ENCODE peak calls at places on chromosome 18, in six cellular contexts. D, B, K, G, Z and J are unnamed samples.

GRCh38 chr18:48105317-48105716 is 174.9 kb upstream of the SMAD2 start:
- DNase-seq in D (no peak), B (no peak), K (no peak), G (no peak), Z (no peak), J (no peak)

GRCh38 chr18:74139888-74140287 is 7.7 kb downstream of the FBXO15 start:
- DNase-seq in D (no peak), B (no peak), K (no peak), G (no peak), Z (no peak), J (no peak)

GRCh38 chr18:47050468-47050867 is 15.0 kb upstream of the ELOA2 start:
- DNase-seq in D (peak), B (no peak), K (no peak), G (no peak), Z (no peak), J (no peak)

GRCh38 chr18:36950282-36950681 is 121.4 kb downstream of the KIAA1328 start:
- DNase-seq in D (no peak), B (no peak), K (no peak), G (no peak), Z (no peak), J (no peak)

GRCh38 chr18:65227970-65228369 is 522.8 kb upstream of the CDH7 start:
- DNase-seq in D (no peak), B (no peak), K (no peak), G (no peak), Z (no peak), J (no peak)

GRCh38 chr18:55354795-55355194 is 233.2 kb downstream of the TCF4 start:
- DNase-seq in D (no peak), B (no peak), K (no peak), G (no peak), Z (no peak), J (no peak)

GRCh38 chr18:42113529-42114191 is 158.6 kb downstream of the PIK3C3 start:
- DNase-seq in D (no peak), B (no peak), K (no peak), G (no peak), Z (no peak), J (no peak)

GRCh38 chr18:58087928-58088722 is 44.1 kb downstream of the NEDD4L start:
- DNase-seq in D (no peak), B (no peak), K (peak), G (peak), Z (peak), J (no peak)

GRCh38 chr18:9731380-9731779 is 23.3 kb downstream of the RAB31 start:
- DNase-seq in D (no peak), B (no peak), K (no peak), G (no peak), Z (no peak), J (peak)

GRCh38 chr18:68520406-68521075 is 194.4 kb downstream of the TMX3 start:
- DNase-seq in D (no peak), B (no peak), K (no peak), G (no peak), Z (no peak), J (no peak)

GRCh38 chr18:24959100-24959499 is 392.9 kb downstream of the ZNF521 start:
- DNase-seq in D (no peak), B (no peak), K (no peak), G (no peak), Z (no peak), J (no peak)

GRCh38 chr18:77170850-77171410 is 38.3 kb upstream of the MBP start:
- DNase-seq in D (no peak), B (no peak), K (no peak), G (no peak), Z (no peak), J (no peak)

GRCh38 chr18:9260388-9261380 is 73.9 kb upstream of the TWSG1 start:
- DNase-seq in D (no peak), B (no peak), K (no peak), G (no peak), Z (no peak), J (no peak)

GRCh38 chr18:68494802-68495560 is 219.9 kb downstream of the TMX3 start:
- DNase-seq in D (no peak), B (no peak), K (no peak), G (no peak), Z (no peak), J (no peak)

GRCh38 chr18:58202406-58202730 is 158.3 kb downstream of the NEDD4L start:
- DNase-seq in D (no peak), B (no peak), K (peak), G (peak), Z (no peak), J (no peak)

GRCh38 chr18:21960189-21960588 is 209.2 kb upstream of the GATA6 start:
- DNase-seq in D (no peak), B (no peak), K (no peak), G (no peak), Z (no peak), J (no peak)

GRCh38 chr18:50757358-50757757 is 62.5 kb downstream of the MRO start:
- DNase-seq in D (no peak), B (no peak), K (no peak), G (peak), Z (no peak), J (no peak)

GRCh38 chr18:8898990-8899389 is 193.6 kb downstream of the MTCL1 start:
- DNase-seq in D (no peak), B (no peak), K (no peak), G (no peak), Z (no peak), J (no peak)

GRCh38 chr18:8107426-8107825 is 501.8 kb upstream of the RAB12 start:
- DNase-seq in D (no peak), B (no peak), K (no peak), G (no peak), Z (no peak), J (no peak)

GRCh38 chr18:33201509-33201926 is 239.0 kb downstream of the CCDC178 start:
- DNase-seq in D (peak), B (no peak), K (no peak), G (peak), Z (no peak), J (no peak)

GRCh38 chr18:59220784-59221765 is 1.1 kb downstream of the GRP start:
- DNase-seq in D (no peak), B (no peak), K (no peak), G (no peak), Z (no peak), J (no peak)

GRCh38 chr18:49648811-49649210 is 87.0 kb downstream of the LIPG start:
- DNase-seq in D (no peak), B (no peak), K (no peak), G (no peak), Z (no peak), J (no peak)

GRCh38 chr18:41985914-41986313 is 30.9 kb downstream of the PIK3C3 start:
- DNase-seq in D (no peak), B (no peak), K (no peak), G (no peak), Z (no peak), J (no peak)

GRCh38 chr18:58447342-58448190 is 181.3 kb downstream of the ALPK2 start:
- DNase-seq in D (no peak), B (no peak), K (no peak), G (no peak), Z (no peak), J (no peak)

DNA sequence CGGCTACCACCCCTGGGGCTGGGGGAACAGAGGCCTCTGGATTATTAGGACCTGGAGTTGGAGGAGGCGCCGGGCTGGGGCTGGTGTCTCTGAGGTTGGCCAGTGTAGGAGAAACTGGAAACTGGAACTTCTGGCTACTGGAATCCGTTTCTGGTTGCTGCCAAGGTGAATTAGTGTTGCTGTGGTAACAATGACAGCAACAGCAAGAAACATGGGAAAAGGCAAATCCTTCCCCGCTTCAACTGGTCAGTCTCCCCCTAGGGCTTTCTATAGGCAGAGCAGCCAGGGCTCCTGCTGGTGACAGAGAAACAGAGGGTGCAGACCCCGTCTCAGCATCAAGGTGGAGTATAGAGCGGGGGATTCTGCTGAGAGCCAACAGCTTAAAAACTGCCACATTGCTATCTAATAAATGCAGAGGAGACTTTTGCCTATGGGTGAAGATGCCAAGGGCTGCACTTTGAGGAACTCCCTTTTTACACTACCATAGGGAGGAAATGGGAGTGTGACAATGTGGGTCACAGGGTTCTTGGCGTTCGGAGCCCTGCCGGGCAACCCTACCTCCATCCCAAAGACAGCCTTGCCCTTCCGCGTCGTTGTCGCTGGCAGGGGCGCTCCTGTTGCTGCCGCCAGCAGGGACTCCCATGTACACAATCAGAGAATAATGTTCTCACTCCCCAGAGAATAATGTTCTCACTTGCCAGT is 81.4 kb upstream of the CABLES1 start:
- DNase-seq in D (peak), B (no peak), K (no peak), G (no peak), Z (peak), J (no peak)
- TF ChIP-seq CTCF in D (no peak), B (no peak), K (no peak), G (no peak), Z (no peak), J (no peak)

GRCh38 chr18:79411614-79412526 is 16.1 kb downstream of the NFATC1 start:
- DNase-seq in D (peak), B (no peak), K (no peak), G (no peak), Z (no peak), J (no peak)
- TF ChIP-seq POLR2AphosphoS5 in D (no peak), B (no peak), K (no peak), G (no peak), Z (no peak), J (no peak)

DNA sequence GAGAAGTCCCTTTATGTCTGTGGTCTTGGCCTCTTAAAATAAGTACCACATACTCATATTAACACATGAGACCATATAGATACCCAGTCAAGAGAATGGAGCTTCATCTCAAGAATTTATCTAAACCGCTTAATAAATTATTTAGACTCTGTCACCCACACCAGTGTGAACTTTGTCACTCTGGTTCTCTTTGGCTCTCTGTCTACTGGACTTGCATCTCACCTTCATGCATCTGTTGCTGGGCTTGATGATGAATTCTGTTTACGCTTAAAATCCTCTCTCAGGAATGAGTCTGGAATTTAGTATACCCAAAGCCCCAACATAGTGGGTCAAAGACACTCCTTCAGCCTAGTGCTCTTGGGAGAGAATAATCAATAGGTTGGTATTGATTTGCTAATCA is 73.9 kb downstream of the SETBP1 start:
- DNase-seq in D (no peak), B (no peak), K (no peak), G (no peak), Z (no peak), J (no peak)
- TF ChIP-seq POLR2A in D (no peak), B (no peak), K (no peak), G (no peak), Z (no peak), J (no peak)

GRCh38 chr18:34834897-34835296 is 124.8 kb downstream of the DTNA start:
- DNase-seq in D (no peak), B (no peak), K (no peak), G (no peak), Z (no peak), J (no peak)
- TF ChIP-seq CTCF in D (no peak), B (no peak), K (no peak), G (no peak), Z (no peak), J (no peak)

GRCh38 chr18:3245853-3246635 is 1.6 kb upstream of the MYL12A start:
- DNase-seq in D (peak), B (no peak), K (peak), G (peak), Z (peak), J (no peak)
- TF ChIP-seq POLR2AphosphoS5 in D (no peak), B (peak), K (peak), G (no peak), Z (peak), J (peak)

DNA sequence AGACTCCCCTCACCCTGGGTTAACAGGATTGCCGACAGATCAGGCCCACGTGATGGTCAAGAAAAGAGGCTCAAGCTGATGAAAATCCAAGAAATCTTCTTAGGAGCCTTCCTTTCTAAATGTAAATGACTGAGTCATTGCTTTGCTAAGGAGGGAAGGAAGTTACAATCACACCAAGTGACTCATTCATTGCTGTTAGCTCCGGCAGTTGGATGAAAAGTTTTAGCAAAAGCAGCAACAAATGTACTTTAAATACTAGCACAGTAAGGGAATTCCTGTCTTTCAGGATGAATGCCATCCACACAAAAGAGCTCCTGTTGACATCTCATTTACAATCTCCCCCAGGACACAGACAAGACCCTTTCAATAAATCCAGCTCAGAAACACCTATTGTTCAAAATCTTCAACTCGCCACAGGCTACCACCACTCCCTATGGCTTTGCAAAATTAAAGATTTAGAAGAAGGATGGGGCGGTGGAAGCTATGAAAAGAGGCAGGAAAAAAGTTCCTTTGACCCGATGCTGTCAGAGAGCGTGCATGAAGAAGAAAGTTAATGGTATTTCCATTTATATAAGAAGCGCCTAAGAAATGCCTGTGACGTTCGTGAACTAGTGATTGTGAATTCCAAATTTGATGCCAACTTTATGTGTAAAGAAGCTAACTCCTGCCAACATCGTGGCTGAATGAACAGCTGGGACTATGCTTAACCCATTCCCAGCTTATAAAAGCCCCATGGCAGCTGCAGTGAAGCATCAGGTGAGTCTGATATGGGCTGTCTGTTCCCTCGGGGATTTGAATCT is 153.7 kb downstream of the TGIF1 start:
- DNase-seq in D (peak), B (no peak), K (peak), G (no peak), Z (peak), J (no peak)
- TF ChIP-seq POLR2A in D (peak), B (no peak), K (peak), G (peak), Z (no peak), J (no peak)

DNA sequence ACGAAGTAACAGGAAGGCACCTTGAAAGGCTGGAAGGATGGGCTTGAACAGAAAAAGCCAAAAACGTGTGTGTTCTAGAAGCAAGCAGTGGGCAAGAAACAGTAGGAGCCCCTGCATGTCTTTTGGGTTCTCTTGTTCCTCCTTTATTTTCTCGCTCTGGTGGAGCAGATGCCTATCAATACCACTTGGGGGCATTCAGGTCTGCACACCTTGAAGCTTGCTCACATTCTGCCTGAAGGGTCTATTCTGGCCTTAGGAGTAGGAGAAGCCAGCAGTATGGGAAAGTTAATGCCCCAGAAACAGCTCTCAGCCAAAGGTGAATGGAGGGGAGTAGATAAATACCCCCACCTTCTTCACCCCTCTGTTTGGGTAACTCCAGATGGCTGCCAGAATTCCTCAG is 204.5 kb downstream of the TXNL1 start:
- DNase-seq in D (no peak), B (no peak), K (no peak), G (no peak), Z (no peak), J (no peak)
- TF ChIP-seq CTCF in D (no peak), B (no peak), K (no peak), G (no peak), Z (no peak), J (no peak)

DNA sequence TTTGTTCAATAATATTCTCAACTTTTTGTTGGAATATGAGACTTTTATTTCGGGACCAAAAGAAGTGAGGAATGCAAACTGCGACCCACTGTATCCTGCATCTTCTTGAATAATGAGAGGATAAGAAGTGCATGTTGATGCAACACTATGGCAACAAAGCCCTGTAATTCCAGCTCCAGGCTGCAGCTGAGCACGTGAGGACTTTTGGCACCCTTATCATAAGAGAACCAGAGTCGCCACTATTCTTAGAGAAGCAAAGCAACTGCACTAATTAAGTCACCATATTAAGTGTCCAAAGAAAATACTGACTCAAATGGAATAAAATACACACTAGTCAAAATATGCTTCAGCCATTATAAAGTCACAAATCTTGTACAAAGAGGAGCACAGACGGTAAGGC is 65.8 kb downstream of the FAM210A start:
- DNase-seq in D (peak), B (no peak), K (no peak), G (no peak), Z (no peak), J (no peak)
- TF ChIP-seq POLR2AphosphoS5 in D (no peak), B (no peak), K (no peak), G (no peak), Z (no peak), J (no peak)